ENCODE peak calls at places on chromosomes 7 and 10, in four cellular contexts. V is progenitor cell of endocrine pancreas, C is activated T-helper 1 cell treated with Interleukin-2 at 50 U/mL for 16 hours, X is HEK293T. D is an unnamed sample.

GRCh38 chr7:27167170-27167505 is 1.8 kb upstream of the HOXA9 start:
- DNase-seq in V (no peak), C (no peak), X (no peak), D (no peak)

GRCh38 chr7:390761-391410 is 100.9 kb downstream of the FOXL3 start:
- DNase-seq in V (no peak), C (no peak), X (no peak), D (no peak)

GRCh38 chr7:6607651-6608051 is 7.8 kb upstream of the ZNF853 start:
- DNase-seq in V (no peak), C (no peak), X (no peak), D (no peak)

GRCh38 chr10:73228247-73228646 is 18.8 kb downstream of the DNAJC9 start:
- DNase-seq in V (no peak), C (no peak), X (no peak), D (no peak)

GRCh38 chr7:5143106-5143505 is 46.9 kb upstream of the WIPI2 start:
- DNase-seq in V (no peak), C (peak), X (no peak), D (no peak)

GRCh38 chr7:17773289-17773626 is 167.0 kb downstream of the SNX13 start:
- DNase-seq in V (no peak), C (no peak), X (no peak), D (no peak)

GRCh38 chr7:102454423-102454822 is 10.2 kb downstream of the ALKBH4 start:
- DNase-seq in V (no peak), C (no peak), X (no peak), D (no peak)

GRCh38 chr7:16295558-16295957 is 125.8 kb downstream of the CRPPA start:
- DNase-seq in V (no peak), C (no peak), X (no peak), D (no peak)

GRCh38 chr10:1594372-1595241 is 142.7 kb downstream of the ADARB2 start:
- DNase-seq in V (no peak), C (no peak), X (no peak), D (no peak)

GRCh38 chr10:124670849-124671248 is 73.3 kb downstream of the FAM53B start:
- DNase-seq in V (no peak), C (no peak), X (no peak), D (no peak)

GRCh38 chr7:102834999-102835398 is 77.8 kb upstream of the LRRC17 start:
- DNase-seq in V (no peak), C (no peak), X (no peak), D (no peak)